ENCODE peak calls at places on chromosomes 5 and 9, in seven cellular contexts. One of them, this sample, is unnamed.

GRCh38 chr9:27487128-27487527 is 37.0 kb upstream of the IFNK start:
- DNase-seq in heart right ventricle: no peak
- DNase-seq in GM23338: no peak
- DNase-seq in adrenal gland: no peak
- DNase-seq in fibroblast of lung: no peak
- DNase-seq in GM23248: no peak
- DNase-seq in right atrium auricular region: no peak
- DNase-seq in this sample: no peak

GRCh38 chr5:43007246-43007910 is 32.7 kb downstream of the ANXA2R start:
- DNase-seq in GM23248: peak; percentile 92
- DNase-seq in heart right ventricle: peak; percentile 84
- DNase-seq in adrenal gland: peak; percentile 90
- DNase-seq in fibroblast of lung: peak; percentile 88
- DNase-seq in right atrium auricular region: peak; percentile 81
- DNase-seq in GM23338: peak; percentile 84
- DNase-seq in this sample: peak; percentile 87

GRCh38 chr5:78280261-78280660 is 14.2 kb downstream of the AP3B1 start:
- DNase-seq in right atrium auricular region: no peak
- DNase-seq in heart right ventricle: no peak
- DNase-seq in adrenal gland: no peak
- DNase-seq in GM23248: peak; percentile 7
- DNase-seq in GM23338: no peak
- DNase-seq in fibroblast of lung: no peak
- DNase-seq in this sample: no peak

GRCh38 chr5:54404568-54404967 is 50.9 kb upstream of the HSPB3 start:
- DNase-seq in right atrium auricular region: no peak
- DNase-seq in adrenal gland: no peak
- DNase-seq in fibroblast of lung: peak; percentile 37
- DNase-seq in GM23248: no peak
- DNase-seq in GM23338: no peak
- DNase-seq in heart right ventricle: no peak
- DNase-seq in this sample: no peak

GRCh38 chr5:465591-466403 is 22.8 kb downstream of the EXOC3 start:
- DNase-seq in adrenal gland: no peak
- DNase-seq in right atrium auricular region: no peak
- DNase-seq in GM23338: no peak
- DNase-seq in GM23248: no peak
- DNase-seq in fibroblast of lung: no peak
- DNase-seq in heart right ventricle: no peak
- DNase-seq in this sample: no peak

GRCh38 chr9:137497921-137498719 is 39.0 kb upstream of the NSMF start:
- DNase-seq in adrenal gland: no peak
- DNase-seq in GM23338: no peak
- DNase-seq in GM23248: no peak
- DNase-seq in fibroblast of lung: no peak
- DNase-seq in right atrium auricular region: no peak
- DNase-seq in heart right ventricle: no peak
- DNase-seq in this sample: no peak

GRCh38 chr5:173925449-173926071 is 37.4 kb downstream of the CPEB4 start:
- DNase-seq in fibroblast of lung: peak; percentile 36
- DNase-seq in adrenal gland: peak; percentile 74
- DNase-seq in heart right ventricle: peak; percentile 41
- DNase-seq in GM23248: peak; percentile 74
- DNase-seq in GM23338: peak; percentile 64
- DNase-seq in right atrium auricular region: no peak
- DNase-seq in this sample: no peak

GRCh38 chr9:121670447-121670846 is 19.0 kb downstream of the DAB2IP start:
- DNase-seq in GM23248: peak; percentile 71
- DNase-seq in heart right ventricle: no peak
- DNase-seq in right atrium auricular region: peak; percentile 89
- DNase-seq in GM23338: no peak
- DNase-seq in adrenal gland: peak; percentile 88
- DNase-seq in fibroblast of lung: peak; percentile 83
- DNase-seq in this sample: no peak

GRCh38 chr5:80339116-80339515 is 19.3 kb downstream of the SPZ1 start:
- DNase-seq in GM23248: no peak
- DNase-seq in adrenal gland: no peak
- DNase-seq in GM23338: no peak
- DNase-seq in right atrium auricular region: no peak
- DNase-seq in fibroblast of lung: no peak
- DNase-seq in heart right ventricle: no peak
- DNase-seq in this sample: no peak

DNA sequence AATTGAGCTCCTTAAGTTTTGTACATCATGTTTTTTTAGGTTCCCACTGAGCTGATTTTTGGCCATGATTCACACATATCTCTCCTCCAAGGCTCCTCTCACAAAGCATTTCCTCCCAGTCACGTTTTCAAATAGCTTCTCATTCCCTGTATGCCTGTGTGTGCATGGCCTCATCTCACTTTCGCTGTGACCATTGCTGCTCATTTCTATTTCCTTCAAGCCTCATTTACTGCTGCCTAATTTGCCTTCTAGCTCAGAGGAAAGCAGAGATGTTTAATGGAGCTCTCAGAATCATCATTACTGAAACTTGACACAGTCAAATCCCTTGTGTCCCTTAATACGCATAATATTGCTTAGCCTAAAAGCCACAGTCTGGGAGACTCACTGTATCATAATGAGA is 278.4 kb upstream of the PTGER4 start:
- DNase-seq in GM23338: no peak
- DNase-seq in adrenal gland: no peak
- DNase-seq in heart right ventricle: no peak
- DNase-seq in right atrium auricular region: no peak
- DNase-seq in fibroblast of lung: no peak
- DNase-seq in GM23248: peak; percentile 13
- DNase-seq in this sample: no peak
- H3K27ac ChIP-seq in GM23338: no peak overlapping the region
- H3K27ac ChIP-seq in adrenal gland: no peak overlapping the region
- H3K27ac ChIP-seq in heart right ventricle: no peak overlapping the region
- H3K27ac ChIP-seq in right atrium auricular region: no peak overlapping the region
- H3K27ac ChIP-seq in fibroblast of lung: no peak overlapping the region
- H3K27ac ChIP-seq in GM23248: no peak overlapping the region
- H3K27ac ChIP-seq in this sample: no peak overlapping the region

DNA sequence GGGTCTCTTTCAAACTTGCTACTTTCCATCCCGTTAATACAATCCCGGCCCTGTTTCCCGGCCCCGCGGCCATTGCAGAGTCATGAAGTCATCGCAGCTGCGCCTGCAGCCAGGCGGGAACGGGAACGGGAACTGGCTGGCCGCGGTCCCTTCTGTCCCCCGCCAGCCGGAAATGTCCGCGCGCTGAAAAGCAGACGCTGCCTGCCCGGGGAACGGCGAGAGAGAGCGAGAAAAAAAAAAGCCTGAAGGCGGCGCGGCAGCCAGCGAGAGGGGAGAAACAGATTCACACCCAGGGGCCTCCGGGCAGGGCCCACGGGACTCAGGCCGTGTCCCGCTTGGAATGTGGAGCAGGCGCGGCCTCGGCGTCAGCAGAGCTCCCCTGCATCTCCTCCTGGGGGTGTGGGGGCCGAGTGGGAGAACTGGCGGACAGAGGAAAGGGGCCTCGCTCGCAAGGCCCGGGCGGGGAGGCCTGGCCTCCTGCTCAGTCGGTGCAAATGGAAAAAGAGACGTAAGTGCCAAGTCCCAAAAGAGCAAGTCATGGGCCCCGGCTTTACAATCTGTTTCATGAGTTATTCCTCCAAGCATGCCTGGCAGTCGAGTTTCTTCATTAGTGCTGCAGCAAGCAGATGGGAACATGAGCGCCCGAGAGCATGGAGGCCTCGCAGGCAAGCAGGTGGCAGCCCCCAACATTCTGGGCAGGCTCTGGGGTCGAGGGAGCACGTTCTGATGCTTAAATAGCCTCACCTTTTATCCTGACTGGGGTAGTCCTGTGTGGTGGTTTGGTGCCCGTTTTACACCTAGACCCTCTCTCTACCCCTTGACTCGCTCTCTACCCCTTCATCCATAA is 201.3 kb upstream of the GAS1 start:
- DNase-seq in fibroblast of lung: peak; percentile 80
- DNase-seq in adrenal gland: peak; percentile 81
- DNase-seq in GM23248: peak; percentile 91
- DNase-seq in right atrium auricular region: peak; percentile 91
- DNase-seq in heart right ventricle: peak; percentile 88
- DNase-seq in GM23338: peak; percentile 93
- DNase-seq in this sample: peak; percentile 86
- H3K27ac ChIP-seq in fibroblast of lung: peak overlapping the region; percentile 88
- H3K27ac ChIP-seq in adrenal gland: peak overlapping the region; percentile 18
- H3K27ac ChIP-seq in GM23248: peak overlapping the region; percentile 90
- H3K27ac ChIP-seq in right atrium auricular region: peak overlapping the region; percentile 77
- H3K27ac ChIP-seq in heart right ventricle: peak overlapping the region; percentile 73
- H3K27ac ChIP-seq in GM23338: no peak overlapping the region
- H3K27ac ChIP-seq in this sample: no peak overlapping the region

GRCh38 chr9:78860806-78861475 is 564.0 kb downstream of the PSAT1 start:
- DNase-seq in right atrium auricular region: no peak
- DNase-seq in GM23248: peak; percentile 75
- DNase-seq in GM23338: no peak
- DNase-seq in fibroblast of lung: peak; percentile 85
- DNase-seq in adrenal gland: no peak
- DNase-seq in heart right ventricle: no peak
- DNase-seq in this sample: no peak

GRCh38 chr9:78863531-78863930 is 566.6 kb downstream of the PSAT1 start:
- DNase-seq in fibroblast of lung: peak; percentile 44
- DNase-seq in right atrium auricular region: no peak
- DNase-seq in heart right ventricle: no peak
- DNase-seq in GM23248: no peak
- DNase-seq in GM23338: no peak
- DNase-seq in adrenal gland: no peak
- DNase-seq in this sample: no peak

GRCh38 chr9:78871086-78871451 is 574.1 kb downstream of the PSAT1 start:
- DNase-seq in heart right ventricle: no peak
- DNase-seq in adrenal gland: no peak
- DNase-seq in GM23248: no peak
- DNase-seq in fibroblast of lung: no peak
- DNase-seq in right atrium auricular region: no peak
- DNase-seq in GM23338: no peak
- DNase-seq in this sample: no peak

GRCh38 chr9:78866228-78867132 is 569.6 kb downstream of the PSAT1 start:
- DNase-seq in GM23248: peak; percentile 94
- DNase-seq in adrenal gland: no peak
- DNase-seq in GM23338: no peak
- DNase-seq in heart right ventricle: no peak
- DNase-seq in right atrium auricular region: no peak
- DNase-seq in fibroblast of lung: peak; percentile 98
- DNase-seq in this sample: no peak

GRCh38 chr9:78865757-78866156 is 568.8 kb downstream of the PSAT1 start:
- DNase-seq in GM23248: no peak
- DNase-seq in right atrium auricular region: no peak
- DNase-seq in fibroblast of lung: no peak
- DNase-seq in heart right ventricle: no peak
- DNase-seq in adrenal gland: no peak
- DNase-seq in GM23338: no peak
- DNase-seq in this sample: no peak
- H3K27ac ChIP-seq in GM23248: peak overlapping the region; percentile 75
- H3K27ac ChIP-seq in right atrium auricular region: no peak overlapping the region
- H3K27ac ChIP-seq in fibroblast of lung: no peak overlapping the region
- H3K27ac ChIP-seq in heart right ventricle: no peak overlapping the region
- H3K27ac ChIP-seq in adrenal gland: no peak overlapping the region
- H3K27ac ChIP-seq in GM23338: no peak overlapping the region
- H3K27ac ChIP-seq in this sample: no peak overlapping the region

GRCh38 chr5:8695902-8696301 is 827.0 kb downstream of the MTRR start:
- DNase-seq in GM23338: no peak
- DNase-seq in heart right ventricle: no peak
- DNase-seq in GM23248: no peak
- DNase-seq in right atrium auricular region: no peak
- DNase-seq in adrenal gland: no peak
- DNase-seq in fibroblast of lung: no peak
- DNase-seq in this sample: no peak

GRCh38 chr5:8689773-8690172 is 820.8 kb downstream of the MTRR start:
- DNase-seq in adrenal gland: no peak
- DNase-seq in GM23248: no peak
- DNase-seq in heart right ventricle: no peak
- DNase-seq in right atrium auricular region: no peak
- DNase-seq in fibroblast of lung: no peak
- DNase-seq in GM23338: peak; percentile 1
- DNase-seq in this sample: no peak

GRCh38 chr5:8691221-8691620 is 822.3 kb downstream of the MTRR start:
- DNase-seq in heart right ventricle: no peak
- DNase-seq in right atrium auricular region: no peak
- DNase-seq in GM23248: no peak
- DNase-seq in GM23338: no peak
- DNase-seq in adrenal gland: no peak
- DNase-seq in fibroblast of lung: no peak
- DNase-seq in this sample: no peak

GRCh38 chr5:8693341-8693844 is 824.4 kb downstream of the MTRR start:
- DNase-seq in right atrium auricular region: no peak
- DNase-seq in adrenal gland: no peak
- DNase-seq in fibroblast of lung: no peak
- DNase-seq in GM23338: no peak
- DNase-seq in heart right ventricle: no peak
- DNase-seq in GM23248: no peak
- DNase-seq in this sample: no peak
- H3K27ac ChIP-seq in right atrium auricular region: no peak overlapping the region
- H3K27ac ChIP-seq in adrenal gland: no peak overlapping the region
- H3K27ac ChIP-seq in fibroblast of lung: no peak overlapping the region
- H3K27ac ChIP-seq in GM23338: no peak overlapping the region
- H3K27ac ChIP-seq in heart right ventricle: no peak overlapping the region
- H3K27ac ChIP-seq in GM23248: no peak overlapping the region
- H3K27ac ChIP-seq in this sample: no peak overlapping the region

DNA sequence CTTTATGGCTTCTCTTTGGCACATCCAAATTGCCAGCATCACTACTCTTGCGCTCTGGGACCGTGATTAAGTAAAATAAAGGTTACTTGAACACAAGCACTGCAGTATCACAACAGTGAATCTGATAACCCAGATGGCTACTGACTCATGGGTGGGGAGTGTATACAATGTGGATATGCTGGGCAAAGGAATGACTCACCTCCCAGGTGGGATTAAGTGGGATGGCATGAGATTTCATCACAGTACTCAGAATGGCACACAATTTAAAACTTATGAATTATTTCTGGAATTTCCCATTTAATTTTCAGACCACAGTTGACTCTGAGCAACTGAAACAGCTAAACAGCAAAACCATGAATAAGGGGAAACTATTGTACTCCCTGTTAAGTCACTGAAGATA is 4.3 kb downstream of the GFM2 start:
- DNase-seq in GM23338: no peak
- DNase-seq in fibroblast of lung: peak; percentile 83
- DNase-seq in right atrium auricular region: no peak
- DNase-seq in adrenal gland: no peak
- DNase-seq in GM23248: peak; percentile 65
- DNase-seq in heart right ventricle: no peak
- DNase-seq in this sample: no peak
- H3K27ac ChIP-seq in GM23338: no peak overlapping the region
- H3K27ac ChIP-seq in fibroblast of lung: no peak overlapping the region
- H3K27ac ChIP-seq in right atrium auricular region: no peak overlapping the region
- H3K27ac ChIP-seq in adrenal gland: no peak overlapping the region
- H3K27ac ChIP-seq in GM23248: peak overlapping the region; percentile 60
- H3K27ac ChIP-seq in heart right ventricle: no peak overlapping the region
- H3K27ac ChIP-seq in this sample: no peak overlapping the region

DNA sequence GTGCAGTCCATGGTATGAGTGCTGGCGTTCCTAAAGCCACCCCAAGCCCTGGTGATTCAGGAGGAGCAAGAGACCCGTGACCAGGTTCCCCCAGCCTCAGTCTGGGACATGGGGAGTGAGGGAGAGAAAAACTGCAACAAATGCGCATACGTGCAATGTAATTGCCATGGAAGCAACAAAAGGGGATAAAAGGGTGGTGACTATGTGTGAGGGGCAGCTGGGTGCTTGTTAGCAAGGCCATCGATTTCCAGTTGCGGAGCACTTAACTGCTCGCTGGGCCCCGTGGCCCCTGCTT is 709 bp upstream of the SH3PXD2B start:
- DNase-seq in right atrium auricular region: no peak
- DNase-seq in adrenal gland: no peak
- DNase-seq in heart right ventricle: no peak
- DNase-seq in GM23338: peak; percentile 47
- DNase-seq in fibroblast of lung: no peak
- DNase-seq in GM23248: no peak
- DNase-seq in this sample: no peak
- H3K27ac ChIP-seq in right atrium auricular region: peak overlapping the region; percentile 37
- H3K27ac ChIP-seq in adrenal gland: no peak overlapping the region
- H3K27ac ChIP-seq in heart right ventricle: no peak overlapping the region
- H3K27ac ChIP-seq in GM23338: no peak overlapping the region
- H3K27ac ChIP-seq in fibroblast of lung: peak overlapping the region; percentile 47
- H3K27ac ChIP-seq in GM23248: peak overlapping the region; percentile 82
- H3K27ac ChIP-seq in this sample: no peak overlapping the region